ENCODE peak calls at places on chromosomes 4 and X, in eight cellular contexts. L is GM12865, H is NCI-H1436 treated with DMSO at 0.1 percent for 48 hours, E is HFF-Myc, D is EL, S is iPS DF 6.9, W is K562, M is AG09319. R is an unnamed sample.

GRCh38 chr4:150010525-150011126 is 67.6 kb upstream of the DCLK2 start:
- DNase-seq in M (no peak), W (peak), E (peak), L (peak), S (peak), D (peak), H (peak), R (peak)

GRCh38 chrX:142201113-142201512 is 4.0 kb downstream of the MAGEC2 start:
- DNase-seq in E (no peak), D (no peak), M (no peak), H (no peak), S (no peak), L (no peak), W (no peak), R (no peak)

GRCh38 chrX:69128573-69128972 is 36.7 kb downstream of the PJA1 start:
- DNase-seq in M (no peak), W (peak), D (peak), L (no peak), S (no peak), E (no peak), H (no peak), R (no peak)

GRCh38 chr4:172725581-172725980 is 443.0 kb upstream of the GALNT7 start:
- DNase-seq in L (no peak), W (no peak), E (no peak), S (no peak), D (peak), M (no peak), H (no peak), R (no peak)

GRCh38 chr4:148060264-148061138 is 328.6 kb downstream of the ARHGAP10 start:
- DNase-seq in W (no peak), S (no peak), D (no peak), L (peak), E (no peak), M (no peak), H (no peak), R (no peak)

GRCh38 chr4:64125354-64125753 is 283.9 kb downstream of the TECRL start:
- DNase-seq in H (no peak), W (no peak), L (no peak), S (no peak), D (no peak), M (no peak), E (no peak), R (no peak)

GRCh38 chrX:10175317-10175871 is 18.6 kb downstream of the CLCN4 start:
- DNase-seq in D (peak), E (no peak), L (no peak), S (no peak), W (peak), M (no peak), H (no peak), R (no peak)

GRCh38 chrX:136867518-136867917 is 13.0 kb downstream of the RBMX start:
- DNase-seq in H (no peak), L (no peak), D (no peak), M (no peak), S (no peak), E (no peak), W (no peak), R (no peak)

GRCh38 chrX:50180073-50180940 is 20.5 kb downstream of the AKAP4 start:
- DNase-seq in E (no peak), W (peak), H (no peak), M (no peak), S (no peak), L (no peak), D (no peak), R (peak)

GRCh38 chr4:76764251-76764650 is 133.7 kb downstream of the SOWAHB start:
- DNase-seq in E (no peak), S (no peak), W (no peak), M (no peak), L (no peak), D (peak), H (no peak), R (peak)

GRCh38 chrX:133337250-133337649 is 78.0 kb downstream of the GPC4 start:
- DNase-seq in H (no peak), M (no peak), E (no peak), S (no peak), W (no peak), L (no peak), D (no peak), R (no peak)

GRCh38 chr4:73137121-73137520 is 67.6 kb upstream of the COX18 start:
- DNase-seq in D (no peak), W (no peak), H (no peak), M (no peak), S (no peak), L (no peak), E (no peak), R (no peak)

GRCh38 chr4:89829470-89830138 is 7.4 kb downstream of the SNCA start:
- DNase-seq in D (no peak), L (peak), H (no peak), S (no peak), E (no peak), W (no peak), M (peak), R (no peak)

GRCh38 chr4:128574706-128575105 is 234.8 kb upstream of the JADE1 start:
- DNase-seq in L (peak), S (peak), H (no peak), M (no peak), W (peak), E (no peak), D (peak), R (peak)

GRCh38 chr4:151760713-151761661 is at the start of gene GATB:
- DNase-seq in W (peak), M (peak), S (peak), E (peak), D (peak), H (peak), L (peak), R (peak)

GRCh38 chr4:73859614-73860088 is 6.6 kb downstream of the PF4V1 start:
- DNase-seq in E (no peak), S (no peak), W (no peak), L (no peak), D (peak), H (no peak), M (peak), R (no peak)